ENCODE peak calls at places on chromosomes 4 and X, in six cellular contexts. A is NCI-H345, K is cardiac muscle cell, P is caudate nucleus, D is cardiac fibroblast, N is AG09319. X is an unnamed sample.

GRCh38 chr4:156517546-156517945 is 454.1 kb downstream of the PDGFC start:
- DNase-seq in P (no peak), K (no peak), A (no peak), N (no peak), D (no peak), X (no peak)

GRCh38 chr4:139453041-139453370 is 915 bp upstream of the RAB33B start:
- DNase-seq in K (no peak), D (no peak), P (no peak), N (no peak), A (peak), X (no peak)

GRCh38 chrX:15854080-15854655 is 445 bp downstream of the AP1S2 start:
- DNase-seq in D (no peak), N (no peak), P (no peak), A (no peak), K (peak), X (no peak)

GRCh38 chr4:32340591-32340990 is 1620.4 kb downstream of the PCDH7 start:
- DNase-seq in D (no peak), N (no peak), P (no peak), K (no peak), A (no peak), X (no peak)

GRCh38 chr4:54215379-54216072 is 13.6 kb upstream of the PDGFRA start:
- DNase-seq in N (no peak), A (peak), P (no peak), D (no peak), K (no peak), X (no peak)

GRCh38 chr4:78722320-78722719 is 53.8 kb upstream of the BMP2K start:
- DNase-seq in P (no peak), A (no peak), D (no peak), N (no peak), K (no peak), X (no peak)

GRCh38 chrX:18039023-18039422 is 177.9 kb upstream of the RAI2 start:
- DNase-seq in N (no peak), D (no peak), P (no peak), K (no peak), A (no peak), X (no peak)

GRCh38 chr4:41853973-41854372 is 81.3 kb upstream of the TMEM33 start:
- DNase-seq in D (no peak), K (no peak), P (no peak), N (no peak), A (no peak), X (no peak)

X was measured in NCI-H226.